ENCODE peak calls at places on chromosome X, in five cellular contexts. K is GM12878, Y is HCT116, B is K562, Q is H1. L is an unnamed sample.

GRCh38 chrX:120238947-120239346 is 11.7 kb upstream of the ZBTB33 start:
- DNase-seq in K (no peak), Y (no peak), B (no peak), Q (no peak), L (no peak)

GRCh38 chrX:38959736-38960534 is 158.7 kb downstream of the MID1IP1 start:
- DNase-seq in K (no peak), Y (no peak), B (no peak), Q (no peak), L (peak)

GRCh38 chrX:53093177-53093655 is 726 bp upstream of the KANTR start:
- DNase-seq in K (no peak), Y (peak), B (peak), Q (peak), L (peak)

GRCh38 chrX:19121898-19122640 is at the start of gene ADGRG2:
- DNase-seq in K (no peak), Y (no peak), B (no peak), Q (peak), L (no peak)

GRCh38 chrX:77003956-77004355 is 443.2 kb upstream of the FGF16 start:
- DNase-seq in K (no peak), Y (no peak), B (no peak), Q (no peak), L (no peak)

GRCh38 chrX:7542566-7542965 is 300.4 kb upstream of the VCX start:
- DNase-seq in K (no peak), Y (no peak), B (no peak), Q (no peak), L (no peak)

GRCh38 chrX:19888419-19888879 is 1.0 kb upstream of the SH3KBP1 start:
- DNase-seq in K (no peak), Y (peak), B (peak), Q (no peak), L (peak)

GRCh38 chrX:136636121-136636520 is 11.8 kb upstream of the CD40LG start:
- DNase-seq in K (no peak), Y (no peak), B (no peak), Q (peak), L (no peak)

GRCh38 chrX:119826399-119826959 is 26.3 kb downstream of the UPF3B start:
- DNase-seq in K (no peak), Y (no peak), B (no peak), Q (no peak), L (no peak)

GRCh38 chrX:9906919-9907318 is 60.2 kb upstream of the CLDN34 start:
- DNase-seq in K (no peak), Y (no peak), B (no peak), Q (no peak), L (peak)

GRCh38 chrX:7027071-7027470 is 120.4 kb upstream of the STS start:
- DNase-seq in K (no peak), Y (no peak), B (no peak), Q (no peak), L (no peak)

GRCh38 chrX:23901065-23901464 is 6.7 kb downstream of the APOO start:
- DNase-seq in K (no peak), Y (peak), B (no peak), Q (no peak), L (peak)

GRCh38 chrX:150100261-150100660 is 162.0 kb upstream of the EOLA2 start:
- DNase-seq in K (no peak), Y (no peak), B (no peak), Q (no peak), L (no peak)

GRCh38 chrX:71859637-71860036 is 51.0 kb upstream of the NHSL2 start:
- DNase-seq in K (no peak), Y (peak), B (peak), Q (no peak), L (no peak)

GRCh38 chrX:1727531-1728027 is 112.7 kb downstream of the ASMT start:
- DNase-seq in K (no peak), Y (peak), B (no peak), Q (peak), L (no peak)

GRCh38 chrX:15301924-15302323 is 13.5 kb downstream of the ASB11 start:
- DNase-seq in K (no peak), Y (no peak), B (no peak), Q (no peak), L (no peak)

GRCh38 chrX:68999351-68999750 is 165.9 kb downstream of the PJA1 start:
- DNase-seq in K (no peak), Y (peak), B (no peak), Q (no peak), L (no peak)

GRCh38 chrX:9566150-9566621 is 101.3 kb downstream of the TBL1X start:
- DNase-seq in K (no peak), Y (peak), B (peak), Q (no peak), L (peak)

GRCh38 chrX:37755073-37755472 is 24.8 kb upstream of the CYBB start:
- DNase-seq in K (peak), Y (no peak), B (no peak), Q (no peak), L (no peak)

GRCh38 chrX:39931554-39932282 is 166.0 kb downstream of the BCOR start:
- DNase-seq in K (no peak), Y (no peak), B (no peak), Q (no peak), L (no peak)

GRCh38 chrX:23765449-23765848 is 17.5 kb upstream of the SAT1 start:
- DNase-seq in K (no peak), Y (no peak), B (no peak), Q (no peak), L (no peak)

GRCh38 chrX:47751670-47752069 is 85.0 kb upstream of the ZNF81 start:
- DNase-seq in K (no peak), Y (peak), B (peak), Q (peak), L (peak)
- TF ChIP-seq JUND in K (no peak), Y (no peak), B (no peak), Q (no peak), L (no peak)

DNA sequence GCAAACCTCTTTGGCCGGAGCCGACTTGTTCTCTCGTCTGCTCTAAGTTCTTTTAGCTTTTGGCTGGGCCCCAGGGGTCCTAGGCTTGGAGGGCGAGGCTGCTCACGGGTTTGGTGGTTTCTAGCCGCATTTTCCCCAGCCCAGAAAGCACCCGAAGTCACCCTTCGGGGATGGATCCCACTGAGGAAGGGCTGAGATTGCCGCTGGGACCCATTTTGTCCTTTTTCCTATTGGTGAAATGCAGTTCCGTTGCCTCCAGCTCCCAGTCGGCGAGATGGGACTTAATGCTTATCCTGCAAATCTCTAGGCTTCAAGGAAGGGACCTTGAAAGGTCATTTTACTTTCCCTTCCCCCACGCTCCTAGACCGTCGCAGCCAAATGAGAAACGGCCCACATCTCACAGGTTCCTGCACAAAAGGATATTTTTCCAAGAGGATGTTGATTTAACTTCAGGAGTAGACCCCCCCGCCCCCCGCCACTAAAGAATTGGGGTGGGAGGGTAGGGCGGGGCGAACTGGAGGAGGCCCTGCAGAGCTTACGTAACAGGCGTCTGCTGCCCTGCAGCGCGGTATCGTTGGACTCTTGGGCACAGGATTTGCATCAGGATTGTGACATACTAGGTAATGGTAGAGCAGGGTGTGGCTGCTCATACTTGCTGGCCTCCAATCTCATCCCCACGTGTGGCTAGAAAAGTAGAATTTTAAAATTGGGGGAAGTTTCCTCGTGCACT is 564 bp downstream of the PGK1 start:
- DNase-seq in K (no peak), Y (no peak), B (peak), Q (no peak), L (peak)
- TF ChIP-seq JUND in K (no peak), Y (no peak), B (no peak), Q (no peak), L (no peak)

DNA sequence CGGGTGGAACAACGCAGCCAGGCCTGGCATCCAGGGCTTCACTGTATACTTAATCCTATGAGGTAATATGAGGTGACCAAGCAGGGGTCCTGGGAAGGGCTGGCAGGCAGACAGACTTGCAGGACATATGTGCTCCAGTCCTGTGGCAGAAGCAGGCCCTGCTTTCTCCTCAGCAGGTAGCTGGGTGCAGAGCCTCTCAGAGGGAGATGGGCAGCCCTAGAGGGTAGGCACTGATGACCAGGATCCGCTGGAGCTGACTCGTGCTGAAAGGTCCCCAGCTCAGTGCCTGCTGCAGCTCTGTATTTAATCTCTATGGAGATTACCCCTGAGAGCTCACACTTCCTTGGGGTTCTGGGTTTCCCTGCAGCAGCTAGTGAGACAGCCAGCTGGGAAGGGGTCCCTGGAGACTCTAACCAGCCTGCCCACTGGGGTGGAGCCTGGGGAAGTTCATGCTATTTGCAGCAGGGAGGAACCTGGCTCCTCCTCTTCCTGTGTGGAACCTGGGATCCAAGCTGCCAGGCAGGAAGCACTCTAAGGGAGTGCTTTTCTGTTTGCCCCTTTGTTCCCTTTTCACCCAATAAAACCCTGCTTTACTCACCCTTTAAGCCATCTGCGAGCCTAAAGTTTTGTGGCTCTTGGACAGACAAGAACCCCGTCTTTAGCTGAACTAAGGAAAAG is 339.2 kb downstream of the DCAF12L2 start:
- DNase-seq in K (no peak), Y (no peak), B (no peak), Q (no peak), L (no peak)
- TF ChIP-seq JUND in K (no peak), Y (no peak), B (no peak), Q (no peak), L (no peak)

DNA sequence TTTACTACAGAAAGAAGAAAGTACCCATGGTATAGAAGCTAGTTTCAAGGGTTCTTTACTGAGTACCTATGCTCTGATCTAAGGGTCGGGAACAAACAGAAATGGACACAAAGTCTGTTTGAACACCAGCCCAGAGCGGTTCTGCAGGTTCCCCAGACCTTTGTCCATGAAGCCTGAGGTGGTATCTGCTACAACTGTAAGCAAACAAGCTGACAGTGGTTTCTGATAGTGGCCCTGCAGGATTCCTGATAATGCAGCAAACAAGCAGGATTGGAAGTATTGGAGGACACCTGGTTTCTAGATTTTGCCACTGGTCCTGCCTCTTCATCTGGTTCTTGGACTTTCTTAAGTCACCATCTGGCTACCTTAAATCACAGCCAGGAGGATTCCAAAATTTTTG is 23.7 kb downstream of the SMPX start:
- DNase-seq in K (no peak), Y (no peak), B (no peak), Q (no peak), L (peak)
- TF ChIP-seq JUND in K (no peak), Y (no peak), B (no peak), Q (no peak), L (no peak)

GRCh38 chrX:110402855-110403230 is 44.2 kb downstream of the RTL9 start:
- DNase-seq in K (no peak), Y (no peak), B (peak), Q (no peak), L (no peak)
- TF ChIP-seq JUND in K (no peak), Y (no peak), B (no peak), Q (no peak), L (no peak)